ENCODE peak calls at places on chromosomes 12 and 14, in six cellular contexts. P, U, G, A, C and H are unnamed samples.
A peak's percentile ranks its signal among the peaks of the same experiment; 100 is the strongest.

GRCh38 chr14:29759521-29760340 is 167.9 kb downstream of the PRKD1 start:
- DNase-seq in P (no peak), U (no peak), G (peak; percentile 6), A (no peak), C (no peak), H (no peak)

GRCh38 chr12:92028039-92028709 is 117.5 kb downstream of the BTG1 start:
- DNase-seq in P (no peak), U (no peak), G (no peak), A (no peak), C (no peak), H (no peak)

GRCh38 chr12:53726946-53727309 is 324 bp downstream of the CALCOCO1 start:
- DNase-seq in P (no peak), U (peak; percentile 13), G (no peak), A (no peak), C (no peak), H (no peak)

GRCh38 chr12:47417960-47418359 is 287.9 kb downstream of the RPAP3 start:
- DNase-seq in P (no peak), U (no peak), G (no peak), A (no peak), C (no peak), H (no peak)

GRCh38 chr12:124713041-124713435 is 145.6 kb upstream of the NCOR2 start:
- DNase-seq in P (no peak), U (peak; percentile 38), G (no peak), A (no peak), C (peak; percentile 66), H (no peak)

GRCh38 chr12:30278401-30278800 is 417.3 kb downstream of the IPO8 start:
- DNase-seq in P (no peak), U (no peak), G (no peak), A (no peak), C (no peak), H (no peak)

GRCh38 chr12:132557969-132558856 is 52.2 kb downstream of the LRCOL1 start:
- DNase-seq in P (no peak), U (no peak), G (no peak), A (no peak), C (no peak), H (peak; percentile 10)

GRCh38 chr12:102427542-102427923 is 52.8 kb downstream of the IGF1 start:
- DNase-seq in P (no peak), U (no peak), G (no peak), A (no peak), C (peak; percentile 45), H (no peak)

GRCh38 chr12:4819654-4820053 is 90.1 kb upstream of the KCNA1 start:
- DNase-seq in P (no peak), U (no peak), G (no peak), A (no peak), C (peak; percentile 37), H (no peak)

GRCh38 chr12:19712041-19712440 is 272.7 kb downstream of the AEBP2 start:
- DNase-seq in P (no peak), U (no peak), G (no peak), A (no peak), C (no peak), H (no peak)

GRCh38 chr14:56196274-56196673 is 78.1 kb downstream of the PELI2 start:
- DNase-seq in P (peak; percentile 21), U (no peak), G (no peak), A (no peak), C (no peak), H (no peak)

GRCh38 chr12:76223869-76224268 is 124.3 kb downstream of the BBS10 start:
- DNase-seq in P (no peak), U (no peak), G (no peak), A (no peak), C (no peak), H (no peak)

GRCh38 chr14:102525213-102526143 is 15.9 kb upstream of the ANKRD9 start:
- DNase-seq in P (peak; percentile 28), U (peak; percentile 63), G (no peak), A (peak; percentile 45), C (peak; percentile 25), H (peak; percentile 59)

GRCh38 chr12:124618291-124618902 is 51.0 kb upstream of the NCOR2 start:
- DNase-seq in P (no peak), U (no peak), G (no peak), A (no peak), C (no peak), H (no peak)

GRCh38 chr12:31664038-31664437 is 4.5 kb downstream of the ETFBKMT start:
- DNase-seq in P (no peak), U (no peak), G (no peak), A (no peak), C (no peak), H (no peak)

GRCh38 chr12:96720363-96720705 is 186.7 kb upstream of the NEDD1 start:
- DNase-seq in P (peak; percentile 84), U (peak; percentile 8), G (peak; percentile 42), A (peak; percentile 17), C (no peak), H (no peak)

GRCh38 chr12:51373222-51373621 is 18.0 kb downstream of the GALNT6 start:
- DNase-seq in P (no peak), U (no peak), G (no peak), A (no peak), C (no peak), H (no peak)

GRCh38 chr12:112270673-112271072 is 111.6 kb downstream of the HECTD4 start:
- DNase-seq in P (no peak), U (no peak), G (no peak), A (no peak), C (no peak), H (no peak)

GRCh38 chr14:65044596-65044959 is 57.7 kb downstream of the MAX start:
- DNase-seq in P (no peak), U (peak; percentile 15), G (no peak), A (peak; percentile 34), C (no peak), H (no peak)

GRCh38 chr12:28023156-28023887 is 50.8 kb upstream of the PTHLH start:
- DNase-seq in P (no peak), U (no peak), G (no peak), A (no peak), C (no peak), H (no peak)

GRCh38 chr14:75453817-75454434 is 26.1 kb downstream of the JDP2 start:
- DNase-seq in P (peak; percentile 18), U (no peak), G (peak; percentile 46), A (peak; percentile 9), C (no peak), H (peak; percentile 4)

GRCh38 chr14:22871962-22872832 is 657 bp downstream of the LRP10 start:
- DNase-seq in P (peak; percentile 38), U (peak; percentile 92), G (peak; percentile 69), A (peak; percentile 38), C (peak; percentile 78), H (peak; percentile 66)

GRCh38 chr12:63317447-63317846 is 166.4 kb upstream of the AVPR1A start:
- DNase-seq in P (no peak), U (no peak), G (no peak), A (no peak), C (no peak), H (no peak)

GRCh38 chr14:91980157-91980556 is 32.7 kb upstream of the FBLN5 start:
- DNase-seq in P (no peak), U (no peak), G (peak; percentile 30), A (no peak), C (no peak), H (no peak)

GRCh38 chr14:81423504-81423903 is 23.4 kb upstream of the STON2 start:
- DNase-seq in P (no peak), U (no peak), G (no peak), A (no peak), C (peak; percentile 60), H (no peak)

GRCh38 chr14:70955543-70956480 is 48.6 kb downstream of the PCNX1 start:
- DNase-seq in P (peak; percentile 39), U (no peak), G (no peak), A (peak; percentile 37), C (no peak), H (peak; percentile 62)

GRCh38 chr12:124771462-124772361 is 92.0 kb downstream of the SCARB1 start:
- DNase-seq in P (peak; percentile 48), U (peak; percentile 87), G (peak; percentile 84), A (peak; percentile 60), C (peak; percentile 84), H (peak; percentile 74)

GRCh38 chr12:49026101-49026500 is 7.5 kb upstream of the PRKAG1 start:
- DNase-seq in P (no peak), U (peak; percentile 6), G (no peak), A (no peak), C (no peak), H (no peak)

GRCh38 chr14:98901511-98902205 is 370.3 kb downstream of the BCL11B start:
- DNase-seq in P (no peak), U (no peak), G (no peak), A (no peak), C (no peak), H (no peak)

GRCh38 chr12:113220593-113221180 is 577 bp upstream of the TPCN1 start:
- DNase-seq in P (no peak), U (no peak), G (no peak), A (no peak), C (no peak), H (no peak)

GRCh38 chr14:51564986-51565604 is 86.6 kb upstream of the FRMD6 start:
- DNase-seq in P (no peak), U (no peak), G (no peak), A (no peak), C (no peak), H (no peak)

GRCh38 chr12:60169904-60170303 is 574.1 kb downstream of the SLC16A7 start:
- DNase-seq in P (no peak), U (no peak), G (no peak), A (no peak), C (no peak), H (no peak)